ENCODE peak calls at places on chromosomes 16 and 17, in seven cellular contexts. U is GM23248, T is mammary epithelial cell, C is PC-3, I is colonic mucosa, F is kidney, L is IMR-90. M is an unnamed sample.

GRCh38 chr17:48335168-48335567 is 94.8 kb downstream of the SKAP1 start:
- DNase-seq in I (no peak), L (no peak), F (no peak), C (no peak), T (no peak), U (no peak), M (no peak)

GRCh38 chr17:76501018-76501826 is at the start of gene RHBDF2:
- DNase-seq in C (peak; percentile 91), U (peak; percentile 85), I (peak; percentile 96), L (peak; percentile 53), F (peak; percentile 97), T (peak; percentile 85), M (peak; percentile 86)

GRCh38 chr17:45405250-45406086 is 27.2 kb downstream of the ARHGAP27 start:
- DNase-seq in L (no peak), F (peak; percentile 79), U (peak; percentile 40), T (no peak), I (peak; percentile 91), C (no peak), M (no peak)

GRCh38 chr17:8861482-8862181 is 5.8 kb downstream of the PIK3R6 start:
- DNase-seq in T (no peak), U (no peak), L (no peak), I (no peak), F (no peak), C (no peak), M (no peak)

GRCh38 chr16:2786826-2787151 is 571 bp downstream of the PRSS33 start:
- DNase-seq in F (no peak), U (no peak), T (no peak), C (no peak), I (no peak), L (no peak), M (no peak)

GRCh38 chr16:76193851-76194620 is 83.2 kb upstream of the CNTNAP4 start:
- DNase-seq in I (no peak), F (no peak), C (no peak), L (no peak), U (no peak), T (peak; percentile 47), M (peak; percentile 1)

GRCh38 chr17:63645775-63646491 is 23.7 kb downstream of the MAP3K3 start:
- DNase-seq in L (no peak), I (no peak), C (no peak), F (no peak), T (peak; percentile 75), U (no peak), M (no peak)

GRCh38 chr17:29399634-29400033 is 9.5 kb downstream of the TAOK1 start:
- DNase-seq in I (no peak), C (no peak), U (no peak), L (no peak), F (no peak), T (no peak), M (no peak)

GRCh38 chr17:40491486-40491885 is 9.9 kb downstream of the TNS4 start:
- DNase-seq in L (no peak), I (peak; percentile 69), F (peak; percentile 78), C (no peak), T (peak; percentile 43), U (no peak), M (no peak)

GRCh38 chr16:20308266-20308665 is 19.0 kb downstream of the GP2 start:
- DNase-seq in T (no peak), L (no peak), F (no peak), I (no peak), C (no peak), U (no peak), M (no peak)

GRCh38 chr17:2711608-2712299 is at the start of gene CLUH:
- DNase-seq in T (peak; percentile 98), U (peak; percentile 99), L (peak; percentile 95), F (peak; percentile 99), C (peak; percentile 95), I (peak; percentile 98), M (peak; percentile 98)

GRCh38 chr16:48539485-48540221 is 70.3 kb downstream of the N4BP1 start:
- DNase-seq in L (no peak), U (no peak), F (peak; percentile 33), T (no peak), I (no peak), C (no peak), M (no peak)

GRCh38 chr16:49468611-49469322 is 95.2 kb downstream of the C16orf78 start:
- DNase-seq in C (no peak), I (peak; percentile 8), U (no peak), F (no peak), T (no peak), L (no peak), M (no peak)

GRCh38 chr17:82031303-82031884 is at the start of gene RAC3:
- DNase-seq in F (no peak), U (peak; percentile 69), L (peak; percentile 11), T (no peak), C (peak; percentile 58), I (no peak), M (peak; percentile 75)

GRCh38 chr16:27434141-27435051 is 32.4 kb downstream of the IL21R start:
- DNase-seq in C (no peak), F (peak; percentile 46), L (no peak), I (peak; percentile 10), U (no peak), T (no peak), M (no peak)

GRCh38 chr17:8741366-8741765 is 3.3 kb downstream of the CCDC42 start:
- DNase-seq in T (no peak), I (no peak), L (no peak), C (no peak), U (no peak), F (no peak), M (no peak)

GRCh38 chr16:30805370-30806169 is 18.6 kb upstream of the ZNF629 start:
- DNase-seq in I (peak; percentile 86), F (peak; percentile 96), C (peak; percentile 71), U (peak; percentile 92), L (peak; percentile 74), T (peak; percentile 70), M (peak; percentile 93)

GRCh38 chr17:38415250-38416194 is 12.7 kb upstream of the ARHGAP23 start:
- DNase-seq in T (no peak), C (peak; percentile 5), I (no peak), U (peak; percentile 74), F (peak; percentile 58), L (peak; percentile 69), M (peak; percentile 80)

GRCh38 chr17:75589017-75589918 is 1.7 kb downstream of the MYO15B start:
- DNase-seq in U (peak; percentile 91), L (peak; percentile 64), F (peak; percentile 98), C (peak; percentile 94), T (peak; percentile 64), I (peak; percentile 99), M (peak; percentile 93)

GRCh38 chr16:79648846-79649245 is 48.3 kb upstream of the MAF start:
- DNase-seq in F (no peak), I (no peak), T (no peak), L (no peak), U (no peak), C (no peak), M (no peak)

GRCh38 chr17:385195-385835 is 32.7 kb upstream of the RPH3AL start:
- DNase-seq in F (peak; percentile 92), U (peak; percentile 59), C (peak; percentile 13), L (no peak), I (peak; percentile 30), T (peak; percentile 14), M (peak; percentile 40)

DNA sequence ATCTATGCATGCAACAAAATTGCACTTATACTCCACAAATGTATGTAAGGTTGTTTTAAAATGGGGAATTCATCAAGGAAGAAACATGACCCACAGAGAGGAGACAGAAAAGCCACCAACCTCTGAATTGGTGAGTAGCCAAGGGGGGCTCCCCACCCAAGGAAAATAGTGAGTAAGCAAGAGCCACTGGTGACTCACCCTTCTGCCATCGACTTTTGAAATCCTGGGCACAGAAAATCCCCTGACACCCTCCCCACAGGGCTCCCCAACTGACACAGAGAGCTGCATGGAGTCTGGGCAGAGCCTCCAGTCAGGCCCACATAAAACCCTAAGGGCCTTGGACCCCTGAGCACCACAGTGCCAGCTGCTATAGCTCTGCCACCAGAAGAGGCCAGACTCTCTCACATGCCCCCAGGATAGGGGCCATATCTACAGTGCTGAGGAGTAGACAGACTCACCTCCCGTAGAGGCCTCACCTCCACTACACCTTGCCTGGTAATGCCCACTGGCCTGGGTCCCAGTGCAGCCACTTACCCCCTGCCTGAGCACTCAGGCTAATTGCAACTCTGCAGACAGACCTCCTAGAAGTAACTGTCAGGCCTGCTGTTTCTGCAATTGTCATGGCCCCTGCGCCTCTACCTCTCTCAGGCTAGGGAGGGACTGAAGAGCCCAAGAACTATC is 244.7 kb upstream of the WSB1 start:
- DNase-seq in T (peak; percentile 11), U (no peak), C (peak; percentile 56), F (no peak), L (no peak), I (no peak), M (no peak)
- H3K4me1 ChIP-seq in T (no peaks in the 10 kb centered on the region), U (no peaks in the 10 kb centered on the region), C (no peaks in the 10 kb centered on the region), F (no peaks in the 10 kb centered on the region), L (no peaks in the 10 kb centered on the region), I (no peaks in the 10 kb centered on the region), M (no peaks in the 10 kb centered on the region)

GRCh38 chr16:84617068-84617630 is 729 bp downstream of the COTL1 start:
- DNase-seq in U (peak; percentile 51), C (no peak), T (peak; percentile 48), F (peak; percentile 89), L (no peak), I (no peak), M (peak; percentile 49)

GRCh38 chr16:84616515-84616914 is 1.4 kb downstream of the COTL1 start:
- DNase-seq in U (peak; percentile 56), L (no peak), T (no peak), F (peak; percentile 45), I (peak; percentile 47), C (peak; percentile 32), M (peak; percentile 34)

GRCh38 chr16:84617631-84618427 is at the start of gene COTL1:
- DNase-seq in L (peak; percentile 99), F (peak; percentile 99), U (peak; percentile 99), T (peak; percentile 97), I (peak; percentile 97), C (peak; percentile 95), M (peak; percentile 99)

GRCh38 chr16:84619103-84619460 is 1.2 kb upstream of the COTL1 start:
- DNase-seq in T (no peak), I (no peak), C (no peak), U (no peak), L (no peak), F (no peak), M (no peak)

GRCh38 chr16:84618428-84619102 is 687 bp upstream of the COTL1 start:
- DNase-seq in U (peak; percentile 97), T (peak; percentile 93), C (peak; percentile 97), I (no peak), F (peak; percentile 89), L (peak; percentile 98), M (peak; percentile 90)
- H3K9ac ChIP-seq in U (peak overlapping the region; percentile 65), T (no peak overlapping the region), C (peak overlapping the region; percentile 78), I (peak overlapping the region; percentile 23), F (no peak overlapping the region), L (peak overlapping the region; percentile 68), M (peak overlapping the region; percentile 57)

DNA sequence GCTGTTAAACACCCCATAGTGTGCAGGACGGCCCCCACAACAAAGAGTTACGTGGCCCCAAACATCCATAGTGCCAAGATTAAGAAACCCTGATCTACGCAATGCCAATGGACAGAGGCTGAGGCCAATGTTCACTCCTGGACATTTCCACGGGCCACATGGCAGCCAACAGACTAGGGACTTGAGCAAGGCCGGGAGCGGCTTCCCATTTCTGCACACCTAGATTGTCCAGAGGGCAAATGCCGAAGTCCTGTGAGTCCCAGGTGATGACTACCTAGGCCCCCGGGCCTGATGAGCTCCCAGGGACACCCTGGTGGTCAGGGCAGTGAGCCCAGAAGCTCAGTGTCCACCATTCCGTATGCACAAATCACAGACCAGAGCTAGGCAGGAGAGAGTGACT is 95.5 kb downstream of the AMFR start:
- DNase-seq in C (peak; percentile 22), L (no peak), I (no peak), U (no peak), T (no peak), F (no peak), M (no peak)
- H3K36me3 ChIP-seq in C (no peaks in the 10 kb centered on the region), L (no peaks in the 10 kb centered on the region), I (no peaks in the 10 kb centered on the region), U (no peaks in the 10 kb centered on the region), T (no peaks in the 10 kb centered on the region), F (no peaks in the 10 kb centered on the region), M (no peaks in the 10 kb centered on the region)

GRCh38 chr16:11327277-11328171 is 17.7 kb upstream of the RMI2 start:
- DNase-seq in U (no peak), F (peak; percentile 46), C (no peak), T (no peak), L (no peak), I (no peak), M (no peak)
- H3K4me1 ChIP-seq in U (peaks cover 17% of the 10 kb centered on the region), F (no peaks in the 10 kb centered on the region), C (peaks cover 16% of the 10 kb centered on the region), T (peaks cover 11% of the 10 kb centered on the region), L (peaks cover 24% of the 10 kb centered on the region), I (peaks cover 2% of the 10 kb centered on the region), M (peaks cover 22% of the 10 kb centered on the region)